ENCODE peak calls at places on chromosomes 13 and 19, in eight cellular contexts. J is mucosa of descending colon, O is tibial nerve, G is Caco-2, S is H9, Z is GM20000, C is left ventricle myocardium inferior, P is mammary epithelial cell. R is an unnamed sample.

GRCh38 chr19:32330149-32330548 is 15.3 kb upstream of the ZNF507 start:
- DNase-seq in J (no peak), O (no peak), G (no peak), Z (no peak), C (no peak), P (no peak), S (no peak), R (no peak)

GRCh38 chr19:12736854-12737665 is at the start of gene GET3:
- DNase-seq in O (peak; percentile 93), J (peak; percentile 87), C (peak; percentile 85), S (peak; percentile 99), P (peak; percentile 100), G (peak; percentile 99), Z (peak; percentile 91), R (peak; percentile 92)

GRCh38 chr13:37383066-37383465 is 215.5 kb downstream of the POSTN start:
- DNase-seq in J (no peak), O (no peak), G (no peak), P (no peak), Z (no peak), S (no peak), C (no peak), R (no peak)

GRCh38 chr13:51764184-51765141 is 39.5 kb downstream of the DHRS12 start:
- DNase-seq in Z (peak; percentile 81), S (no peak), J (peak; percentile 68), P (no peak), C (peak; percentile 77), G (no peak), O (peak; percentile 81), R (peak; percentile 79)

GRCh38 chr13:32340917-32341316 is 25.6 kb downstream of the BRCA2 start:
- DNase-seq in O (no peak), P (no peak), S (no peak), J (no peak), G (no peak), C (no peak), Z (no peak), R (no peak)

GRCh38 chr13:80037505-80037888 is 303.4 kb downstream of the SPRY2 start:
- DNase-seq in J (no peak), C (no peak), P (peak; percentile 93), O (no peak), G (no peak), S (no peak), Z (no peak), R (no peak)

GRCh38 chr13:51922771-51923480 is 61.2 kb downstream of the CCDC70 start:
- DNase-seq in S (peak; percentile 15), G (peak; percentile 14), C (no peak), Z (no peak), O (no peak), P (no peak), J (no peak), R (no peak)

GRCh38 chr13:47675871-47676270 is 325.2 kb downstream of the SUCLA2 start:
- DNase-seq in J (no peak), C (no peak), Z (no peak), G (no peak), P (no peak), S (no peak), O (no peak), R (no peak)

GRCh38 chr19:6766357-6767080 is 716 bp downstream of the SH2D3A start:
- DNase-seq in J (no peak), P (no peak), Z (no peak), G (no peak), S (peak; percentile 35), O (no peak), C (no peak), R (no peak)

GRCh38 chr19:14337510-14337909 is 43.7 kb upstream of the ADGRE5 start:
- DNase-seq in C (no peak), Z (no peak), J (peak; percentile 66), S (peak; percentile 75), O (no peak), G (no peak), P (no peak), R (no peak)

GRCh38 chr19:40305403-40305802 is 20.3 kb upstream of the AKT2 start:
- DNase-seq in Z (peak; percentile 84), P (peak; percentile 63), O (peak; percentile 59), G (peak; percentile 83), S (peak; percentile 79), J (no peak), C (peak; percentile 56), R (peak; percentile 90)

GRCh38 chr13:60329221-60329983 is 67.6 kb upstream of the TDRD3 start:
- DNase-seq in J (no peak), O (no peak), G (peak; percentile 83), Z (peak; percentile 51), C (no peak), S (peak; percentile 67), P (peak; percentile 14), R (peak; percentile 48)

GRCh38 chr13:25668345-25668744 is 296.6 kb downstream of the ATP8A2 start:
- DNase-seq in P (no peak), G (no peak), J (no peak), C (no peak), Z (no peak), O (no peak), S (no peak), R (no peak)

GRCh38 chr13:25657062-25657588 is 285.4 kb downstream of the ATP8A2 start:
- DNase-seq in O (no peak), Z (no peak), S (no peak), G (no peak), C (no peak), P (no peak), J (no peak), R (no peak)

GRCh38 chr13:25659091-25659502 is 287.3 kb downstream of the ATP8A2 start:
- DNase-seq in P (peak; percentile 31), Z (no peak), J (no peak), O (no peak), S (no peak), C (no peak), G (peak; percentile 40), R (no peak)

GRCh38 chr13:25660996-25661395 is 289.2 kb downstream of the ATP8A2 start:
- DNase-seq in O (no peak), P (no peak), G (no peak), Z (no peak), C (no peak), J (no peak), S (no peak), R (no peak)

DNA sequence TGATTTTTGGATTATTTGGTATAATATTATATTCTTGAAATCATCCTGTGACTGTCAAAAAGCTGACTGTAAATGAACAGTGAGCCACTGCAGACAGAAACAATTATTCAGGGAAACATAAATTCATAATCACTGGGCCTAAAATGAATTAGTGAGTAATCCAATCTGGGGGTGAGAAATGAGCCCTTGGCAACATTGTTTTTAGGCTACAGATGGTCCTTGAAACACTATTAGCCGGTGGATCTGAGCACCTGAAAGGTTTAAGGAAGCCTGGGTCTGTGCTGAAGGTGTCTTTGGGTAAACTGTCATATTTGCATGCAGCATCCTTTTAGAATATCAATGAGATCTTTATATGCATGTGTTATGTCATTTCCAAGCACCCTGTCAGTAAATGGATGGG is 290.7 kb downstream of the ATP8A2 start:
- DNase-seq in O (no peak), J (no peak), G (no peak), P (no peak), S (no peak), C (no peak), Z (no peak), R (no peak)
- TF ChIP-seq CTCF in O (no peak), J (no peak), G (no peak), P (no peak), S (no peak), C (no peak), Z (no peak), R (no peak)

GRCh38 chr13:66468656-66469055 is 761.5 kb downstream of the PCDH9 start:
- DNase-seq in S (no peak), P (no peak), C (no peak), O (no peak), J (no peak), G (no peak), Z (no peak), R (no peak)

GRCh38 chr13:66469745-66470144 is 760.4 kb downstream of the PCDH9 start:
- DNase-seq in C (no peak), G (no peak), Z (no peak), O (no peak), S (no peak), J (no peak), P (no peak), R (no peak)
- TF ChIP-seq CTCF in C (no peak), G (no peak), Z (no peak), O (no peak), S (no peak), J (no peak), P (no peak), R (no peak)

GRCh38 chr19:41405776-41406175 is 8.2 kb downstream of the BCKDHA start:
- DNase-seq in O (no peak), J (no peak), P (no peak), S (no peak), G (no peak), C (peak; percentile 26), Z (no peak), R (no peak)

GRCh38 chr19:41410655-41411054 is 13.0 kb downstream of the BCKDHA start:
- DNase-seq in P (no peak), C (no peak), S (no peak), J (no peak), O (no peak), G (no peak), Z (no peak), R (no peak)

GRCh38 chr19:41407271-41407670 is 9.7 kb downstream of the BCKDHA start:
- DNase-seq in O (no peak), P (no peak), C (no peak), Z (no peak), J (no peak), S (peak; percentile 67), G (no peak), R (no peak)

GRCh38 chr19:41409288-41409687 is 11.7 kb downstream of the BCKDHA start:
- DNase-seq in O (no peak), J (no peak), C (no peak), G (peak; percentile 80), Z (no peak), S (peak; percentile 37), P (peak; percentile 58), R (no peak)

GRCh38 chr19:41408256-41408655 is 10.6 kb downstream of the BCKDHA start:
- DNase-seq in C (no peak), Z (no peak), S (peak; percentile 45), O (no peak), G (no peak), J (no peak), P (no peak), R (no peak)
- TF ChIP-seq CTCF in C (peak; percentile 17), Z (no peak), S (peak; percentile 43), O (no peak), G (no peak), J (no peak), P (no peak), R (peak; percentile 28)

GRCh38 chr13:112765734-112766133 is 75.9 kb downstream of the ATP11A start:
- DNase-seq in S (peak; percentile 28), J (no peak), O (no peak), P (no peak), C (no peak), Z (no peak), G (no peak), R (no peak)

GRCh38 chr13:112766336-112766735 is 76.5 kb downstream of the ATP11A start:
- DNase-seq in J (no peak), S (no peak), O (no peak), G (no peak), C (no peak), Z (no peak), P (no peak), R (no peak)

GRCh38 chr13:112768795-112769411 is 79.1 kb downstream of the ATP11A start:
- DNase-seq in J (no peak), C (peak; percentile 70), O (no peak), Z (no peak), G (no peak), P (no peak), S (peak; percentile 31), R (no peak)

GRCh38 chr13:112769615-112770014 is 79.8 kb downstream of the ATP11A start:
- DNase-seq in O (no peak), G (no peak), C (no peak), P (no peak), S (peak; percentile 25), J (no peak), Z (no peak), R (no peak)

GRCh38 chr13:112767506-112768471 is 78.0 kb downstream of the ATP11A start:
- DNase-seq in O (no peak), C (peak; percentile 51), P (no peak), J (no peak), Z (peak; percentile 77), G (no peak), S (no peak), R (peak; percentile 85)
- TF ChIP-seq CTCF in O (no peak), C (no peak), P (no peak), J (no peak), Z (no peak), G (no peak), S (no peak), R (no peak)

R was measured in GM13976.